ENCODE peak calls at places on chromosome 6, in four cellular contexts. One of them, this sample, is unnamed. For H3K36me3, the result is how much of the 10 kb centered on the place peaks cover.

GRCh38 chr6:113750148-113750547 is 107.0 kb upstream of the MARCKS start:
- DNase-seq in mucosa of descending colon: no peak
- DNase-seq in NT2/D1: no peak
- DNase-seq in CD8-positive, alpha-beta T cell: no peak
- DNase-seq in this sample: no peak

GRCh38 chr6:161443868-161444267 is 170.0 kb upstream of the AGPAT4 start:
- DNase-seq in NT2/D1: peak
- DNase-seq in CD8-positive, alpha-beta T cell: no peak
- DNase-seq in mucosa of descending colon: no peak
- DNase-seq in this sample: peak

GRCh38 chr6:137265574-137265973 is 46.4 kb upstream of the IFNGR1 start:
- DNase-seq in CD8-positive, alpha-beta T cell: no peak
- DNase-seq in NT2/D1: no peak
- DNase-seq in mucosa of descending colon: no peak
- DNase-seq in this sample: no peak

GRCh38 chr6:27019651-27020552 is 227.6 kb upstream of the PRSS16 start:
- DNase-seq in mucosa of descending colon: peak
- DNase-seq in NT2/D1: peak
- DNase-seq in CD8-positive, alpha-beta T cell: peak
- DNase-seq in this sample: peak

GRCh38 chr6:109295766-109296156 is 86.5 kb downstream of the CD164 start:
- DNase-seq in CD8-positive, alpha-beta T cell: no peak
- DNase-seq in mucosa of descending colon: no peak
- DNase-seq in NT2/D1: no peak
- DNase-seq in this sample: no peak

GRCh38 chr6:51550243-51550642 is 537.2 kb downstream of the PKHD1 start:
- DNase-seq in mucosa of descending colon: no peak
- DNase-seq in NT2/D1: no peak
- DNase-seq in CD8-positive, alpha-beta T cell: no peak
- DNase-seq in this sample: no peak

GRCh38 chr6:3987072-3987471 is 91.9 kb downstream of the FAM217A start:
- DNase-seq in NT2/D1: no peak
- DNase-seq in mucosa of descending colon: peak
- DNase-seq in CD8-positive, alpha-beta T cell: no peak
- DNase-seq in this sample: no peak

GRCh38 chr6:52724406-52725121 is 38.7 kb downstream of the GSTA2 start:
- DNase-seq in CD8-positive, alpha-beta T cell: peak
- DNase-seq in mucosa of descending colon: peak
- DNase-seq in NT2/D1: peak
- DNase-seq in this sample: peak

GRCh38 chr6:56682580-56682979 is 39.9 kb upstream of the DST start:
- DNase-seq in mucosa of descending colon: no peak
- DNase-seq in NT2/D1: no peak
- DNase-seq in CD8-positive, alpha-beta T cell: no peak
- DNase-seq in this sample: no peak

GRCh38 chr6:158487495-158487894 is 72.4 kb upstream of the TMEM181 start:
- DNase-seq in mucosa of descending colon: no peak
- DNase-seq in NT2/D1: no peak
- DNase-seq in CD8-positive, alpha-beta T cell: no peak
- DNase-seq in this sample: no peak
- H3K36me3 ChIP-seq in mucosa of descending colon: under half
- H3K36me3 ChIP-seq in NT2/D1: under half
- H3K36me3 ChIP-seq in CD8-positive, alpha-beta T cell: under half
- H3K36me3 ChIP-seq in this sample: under half

DNA sequence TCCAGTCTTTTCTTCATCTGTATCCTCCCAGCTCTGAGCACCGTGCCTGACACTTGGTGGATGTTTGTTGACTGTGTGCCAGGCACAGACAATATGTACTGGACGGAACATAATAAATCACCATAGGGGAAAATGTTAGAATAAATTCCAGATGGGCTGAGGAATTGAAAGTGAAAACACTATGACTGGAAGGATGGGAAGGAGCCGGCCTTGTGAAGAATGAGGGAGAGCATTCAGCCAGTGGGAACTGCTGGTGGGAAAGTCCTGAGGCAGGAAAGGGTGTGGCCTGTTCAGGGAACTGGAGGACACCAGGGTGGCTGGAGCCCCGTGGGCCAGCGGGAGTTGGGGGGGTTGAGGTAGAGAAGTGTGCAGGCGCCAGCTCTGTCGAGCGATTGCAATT is 75.4 kb downstream of the MTHFD1L start:
- DNase-seq in CD8-positive, alpha-beta T cell: no peak
- DNase-seq in NT2/D1: no peak
- DNase-seq in mucosa of descending colon: no peak
- DNase-seq in this sample: no peak
- H3K36me3 ChIP-seq in CD8-positive, alpha-beta T cell: under half
- H3K36me3 ChIP-seq in NT2/D1: under half
- H3K36me3 ChIP-seq in mucosa of descending colon: under half
- H3K36me3 ChIP-seq in this sample: under half

GRCh38 chr6:31879901-31880300 is 1.1 kb upstream of the SLC44A4 start:
- DNase-seq in mucosa of descending colon: peak
- DNase-seq in CD8-positive, alpha-beta T cell: no peak
- DNase-seq in NT2/D1: no peak
- DNase-seq in this sample: no peak
- H3K36me3 ChIP-seq in mucosa of descending colon: under half
- H3K36me3 ChIP-seq in CD8-positive, alpha-beta T cell: under half
- H3K36me3 ChIP-seq in NT2/D1: under half
- H3K36me3 ChIP-seq in this sample: under half

DNA sequence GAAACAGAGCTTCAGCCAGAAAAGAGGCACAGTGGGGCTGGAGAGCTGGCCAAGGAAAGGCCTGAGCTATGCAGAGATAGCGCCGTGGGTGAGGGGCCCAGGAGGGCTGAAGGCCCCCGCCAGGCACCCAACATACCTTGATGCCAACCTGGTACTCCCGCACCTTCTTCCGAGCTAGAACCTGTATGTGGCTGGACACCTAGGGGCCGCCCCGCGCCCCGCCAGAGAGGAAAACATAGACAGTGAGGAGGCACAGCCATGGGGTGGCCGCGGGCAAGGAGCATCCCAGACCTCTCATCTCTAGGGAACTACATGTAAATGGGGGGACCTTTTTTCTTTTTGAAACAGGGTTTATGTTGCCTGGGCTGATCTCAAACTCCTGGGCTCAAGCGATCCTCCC is 12.0 kb downstream of the RPL10A start:
- DNase-seq in NT2/D1: no peak
- DNase-seq in mucosa of descending colon: no peak
- DNase-seq in CD8-positive, alpha-beta T cell: no peak
- DNase-seq in this sample: no peak
- H3K36me3 ChIP-seq in NT2/D1: half or more
- H3K36me3 ChIP-seq in mucosa of descending colon: under half
- H3K36me3 ChIP-seq in CD8-positive, alpha-beta T cell: under half
- H3K36me3 ChIP-seq in this sample: under half

GRCh38 chr6:89803271-89803670 is 16.3 kb downstream of the MDN1 start:
- DNase-seq in CD8-positive, alpha-beta T cell: no peak
- DNase-seq in NT2/D1: no peak
- DNase-seq in mucosa of descending colon: no peak
- DNase-seq in this sample: no peak

GRCh38 chr6:89799756-89800155 is 19.8 kb downstream of the MDN1 start:
- DNase-seq in CD8-positive, alpha-beta T cell: no peak
- DNase-seq in NT2/D1: no peak
- DNase-seq in mucosa of descending colon: no peak
- DNase-seq in this sample: no peak

GRCh38 chr6:89797317-89797716 is 22.3 kb downstream of the MDN1 start:
- DNase-seq in NT2/D1: no peak
- DNase-seq in mucosa of descending colon: no peak
- DNase-seq in CD8-positive, alpha-beta T cell: no peak
- DNase-seq in this sample: no peak

GRCh38 chr6:89794324-89794723 is 25.3 kb downstream of the MDN1 start:
- DNase-seq in CD8-positive, alpha-beta T cell: no peak
- DNase-seq in mucosa of descending colon: no peak
- DNase-seq in NT2/D1: no peak
- DNase-seq in this sample: no peak

DNA sequence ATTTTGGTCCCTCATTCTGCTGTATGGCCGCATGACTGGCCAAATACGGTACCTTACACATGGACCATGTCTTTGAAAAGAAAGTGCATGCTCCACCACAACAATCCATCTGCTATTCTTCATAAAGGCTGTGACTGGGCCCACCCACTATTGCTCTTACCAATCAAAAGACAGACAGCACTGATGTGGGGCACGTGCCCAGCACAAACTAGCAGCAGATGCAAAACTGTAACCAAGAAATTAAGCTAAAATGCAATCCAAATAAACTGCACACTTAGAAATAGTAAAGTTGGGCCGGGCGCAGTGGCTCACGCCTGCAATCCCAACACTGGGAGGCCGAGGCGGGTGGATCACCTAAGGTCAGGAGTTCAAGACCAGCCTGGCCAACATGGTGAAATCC is 20.5 kb downstream of the MDN1 start:
- DNase-seq in mucosa of descending colon: no peak
- DNase-seq in CD8-positive, alpha-beta T cell: no peak
- DNase-seq in NT2/D1: no peak
- DNase-seq in this sample: no peak
- H3K36me3 ChIP-seq in mucosa of descending colon: under half
- H3K36me3 ChIP-seq in CD8-positive, alpha-beta T cell: under half
- H3K36me3 ChIP-seq in NT2/D1: half or more
- H3K36me3 ChIP-seq in this sample: under half

GRCh38 chr6:31792090-31792374 is 3.5 kb downstream of the VARS1 start:
- DNase-seq in NT2/D1: no peak
- DNase-seq in mucosa of descending colon: no peak
- DNase-seq in CD8-positive, alpha-beta T cell: no peak
- DNase-seq in this sample: no peak
- H3K36me3 ChIP-seq in NT2/D1: under half
- H3K36me3 ChIP-seq in mucosa of descending colon: under half
- H3K36me3 ChIP-seq in CD8-positive, alpha-beta T cell: under half
- H3K36me3 ChIP-seq in this sample: under half

DNA sequence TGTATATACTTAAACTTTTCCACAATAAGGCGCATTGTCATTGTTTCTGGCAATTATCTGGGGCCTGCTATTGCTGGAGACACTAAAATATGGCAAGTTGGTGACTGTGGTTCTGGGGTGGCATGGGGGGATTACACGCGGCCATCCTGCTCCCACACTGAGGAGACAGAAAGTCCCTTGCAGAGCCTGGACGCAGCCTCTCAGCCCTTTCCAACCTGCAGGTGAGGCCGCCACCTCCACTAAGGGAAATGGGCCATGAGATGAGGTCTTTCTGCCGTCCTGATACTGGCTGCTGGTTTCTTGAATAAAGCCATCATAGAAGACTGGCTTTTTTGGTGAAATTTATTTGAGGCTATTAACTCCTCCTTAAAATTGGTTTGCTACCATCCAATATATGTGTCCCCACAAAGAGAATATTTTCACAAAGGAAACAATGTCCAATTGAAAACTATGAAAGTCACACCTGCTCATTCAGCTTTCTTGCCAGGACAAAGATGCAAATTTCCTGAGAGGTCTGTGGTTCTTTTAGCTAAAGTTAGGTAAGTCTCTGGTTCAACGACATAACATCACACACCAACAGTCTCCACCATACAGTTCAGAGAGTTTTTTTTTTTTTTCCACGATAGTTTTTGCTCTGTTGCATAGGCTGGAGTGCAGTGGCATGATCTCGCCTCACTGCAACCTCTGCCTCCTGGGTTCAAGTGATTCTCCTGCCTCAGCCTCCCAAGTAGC is 13.0 kb downstream of the TXNDC5 start:
- DNase-seq in mucosa of descending colon: no peak
- DNase-seq in CD8-positive, alpha-beta T cell: no peak
- DNase-seq in NT2/D1: no peak
- DNase-seq in this sample: no peak
- H3K36me3 ChIP-seq in mucosa of descending colon: under half
- H3K36me3 ChIP-seq in CD8-positive, alpha-beta T cell: under half
- H3K36me3 ChIP-seq in NT2/D1: half or more
- H3K36me3 ChIP-seq in this sample: under half

GRCh38 chr6:33297956-33298772 is 578 bp downstream of the RGL2 start:
- DNase-seq in mucosa of descending colon: peak
- DNase-seq in CD8-positive, alpha-beta T cell: peak
- DNase-seq in NT2/D1: peak
- DNase-seq in this sample: peak
- H3K36me3 ChIP-seq in mucosa of descending colon: under half
- H3K36me3 ChIP-seq in CD8-positive, alpha-beta T cell: under half
- H3K36me3 ChIP-seq in NT2/D1: under half
- H3K36me3 ChIP-seq in this sample: under half

GRCh38 chr6:36596359-36596758 is 2.2 kb downstream of the SRSF3 start:
- DNase-seq in CD8-positive, alpha-beta T cell: no peak
- DNase-seq in mucosa of descending colon: no peak
- DNase-seq in NT2/D1: no peak
- DNase-seq in this sample: peak
- H3K36me3 ChIP-seq in CD8-positive, alpha-beta T cell: under half
- H3K36me3 ChIP-seq in mucosa of descending colon: under half
- H3K36me3 ChIP-seq in NT2/D1: half or more
- H3K36me3 ChIP-seq in this sample: under half

GRCh38 chr6:37311666-37312473 is 41.9 kb upstream of the RNF8 start:
- DNase-seq in CD8-positive, alpha-beta T cell: no peak
- DNase-seq in NT2/D1: no peak
- DNase-seq in mucosa of descending colon: no peak
- DNase-seq in this sample: no peak

GRCh38 chr6:37314117-37314802 is 39.5 kb upstream of the RNF8 start:
- DNase-seq in mucosa of descending colon: no peak
- DNase-seq in NT2/D1: no peak
- DNase-seq in CD8-positive, alpha-beta T cell: no peak
- DNase-seq in this sample: no peak

GRCh38 chr6:37314803-37315515 is 38.8 kb upstream of the RNF8 start:
- DNase-seq in mucosa of descending colon: peak
- DNase-seq in CD8-positive, alpha-beta T cell: peak
- DNase-seq in NT2/D1: peak
- DNase-seq in this sample: peak

GRCh38 chr6:37316071-37316470 is 37.7 kb upstream of the RNF8 start:
- DNase-seq in mucosa of descending colon: no peak
- DNase-seq in CD8-positive, alpha-beta T cell: no peak
- DNase-seq in NT2/D1: no peak
- DNase-seq in this sample: no peak

DNA sequence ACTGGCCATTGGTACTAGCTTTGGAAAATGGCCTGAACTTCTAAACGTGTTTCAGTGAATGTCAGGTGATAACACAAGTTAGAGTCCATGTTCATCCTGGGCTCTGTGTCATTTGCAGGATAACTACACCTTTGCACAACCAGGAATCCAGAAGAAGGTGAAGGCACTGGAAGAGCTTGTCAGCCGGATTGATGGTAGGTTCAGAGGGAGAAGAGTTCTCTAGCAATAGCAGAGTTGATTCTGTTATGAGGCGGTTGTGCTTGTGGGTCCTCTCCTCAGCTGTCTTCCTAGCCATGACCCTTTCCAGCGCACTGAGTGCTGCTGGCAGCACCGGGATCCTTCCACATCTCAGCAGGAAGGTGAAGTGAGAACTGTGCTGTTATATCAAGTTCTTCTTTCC is 40.1 kb upstream of the RNF8 start:
- DNase-seq in mucosa of descending colon: no peak
- DNase-seq in CD8-positive, alpha-beta T cell: no peak
- DNase-seq in NT2/D1: no peak
- DNase-seq in this sample: no peak
- H3K36me3 ChIP-seq in mucosa of descending colon: under half
- H3K36me3 ChIP-seq in CD8-positive, alpha-beta T cell: under half
- H3K36me3 ChIP-seq in NT2/D1: half or more
- H3K36me3 ChIP-seq in this sample: under half